ENCODE peak calls at places on chromosomes 11 and 22, in six cellular contexts. Q is NCI-H1092 treated with DMSO at 0.1 percent for 48 hours, F is A549, L is SJSA1, Y is HFFc6, P is fibroblast of lung. B is an unnamed sample.

GRCh38 chr11:44600261-44600660 is 34.8 kb downstream of the CD82 start:
- DNase-seq in Q (no peak), Y (no peak), P (no peak), L (no peak), F (no peak), B (no peak)

GRCh38 chr11:65695459-65696241 is 16.4 kb upstream of the KAT5 start:
- DNase-seq in L (peak; percentile 66), Q (peak; percentile 100), F (no peak), Y (no peak), P (no peak), B (peak; percentile 77)

GRCh38 chr11:65558785-65559509 is 788 bp upstream of the LTBP3 start:
- DNase-seq in Y (no peak), Q (peak; percentile 64), L (no peak), P (peak; percentile 73), F (peak; percentile 57), B (no peak)

GRCh38 chr11:83122766-83123165 is 34.2 kb upstream of the PCF11 start:
- DNase-seq in F (no peak), P (no peak), Y (no peak), L (no peak), Q (no peak), B (no peak)

GRCh38 chr22:18968011-18968749 is 32.1 kb upstream of the PRODH start:
- DNase-seq in Q (no peak), P (no peak), F (no peak), Y (peak; percentile 16), L (no peak), B (no peak)

GRCh38 chr22:46500201-46500600 is 37.2 kb downstream of the CELSR1 start:
- DNase-seq in Y (no peak), P (no peak), L (no peak), F (no peak), Q (peak; percentile 41), B (no peak)

GRCh38 chr11:34299284-34299961 is 58.4 kb downstream of the ABTB2 start:
- DNase-seq in L (no peak), Y (no peak), P (no peak), F (no peak), Q (peak; percentile 44), B (no peak)

GRCh38 chr11:64887757-64888405 is 9.5 kb upstream of the EHD1 start:
- DNase-seq in P (peak; percentile 33), F (peak; percentile 80), Q (peak; percentile 60), L (peak; percentile 87), Y (no peak), B (peak; percentile 46)

GRCh38 chr11:122979103-122979814 is 2.4 kb downstream of the BSX start:
- DNase-seq in Y (no peak), L (no peak), F (no peak), Q (no peak), P (no peak), B (no peak)

GRCh38 chr11:58059011-58059358 is 28.2 kb downstream of the OR6Q1 start:
- DNase-seq in Q (peak; percentile 40), P (peak; percentile 97), F (no peak), Y (peak; percentile 78), L (peak; percentile 89), B (peak; percentile 82)

GRCh38 chr22:26709617-26710390 is 52.4 kb downstream of the MIAT start:
- DNase-seq in Q (no peak), Y (peak; percentile 62), L (peak; percentile 97), P (peak; percentile 76), F (no peak), B (no peak)

GRCh38 chr11:73327812-73328364 is 19.8 kb downstream of the ARHGEF17 start:
- DNase-seq in Q (no peak), Y (no peak), P (no peak), F (no peak), L (no peak), B (no peak)

GRCh38 chr11:69312418-69313399 is 18.8 kb downstream of the MYEOV start:
- DNase-seq in F (no peak), Y (no peak), Q (peak; percentile 66), L (no peak), P (peak; percentile 31), B (no peak)

GRCh38 chr11:111320728-111321568 is 22.6 kb downstream of the POU2AF3 start:
- DNase-seq in P (peak; percentile 39), L (no peak), Q (no peak), F (no peak), Y (no peak), B (peak; percentile 83)